ENCODE peak calls at places on chromosomes 11 and 22, in eight cellular contexts. H is BE2C, P is fibroblast of mammary gland, A is mucosa of descending colon, C is DND-41, B is NB4, E is heart right ventricle, D is brain microvascular endothelial cell. W is an unnamed sample.

GRCh38 chr22:37282385-37282677 is at the start of gene CYTH4:
- DNase-seq in C (no peak), D (no peak), A (peak), H (no peak), E (peak), P (no peak), B (peak), W (no peak)

GRCh38 chr11:10398525-10398924 is 56.5 kb upstream of the AMPD3 start:
- DNase-seq in A (peak), P (no peak), C (no peak), E (peak), B (peak), D (no peak), H (no peak), W (no peak)

GRCh38 chr22:42757475-42757874 is 36.8 kb upstream of the A4GALT start:
- DNase-seq in P (no peak), C (no peak), A (no peak), E (no peak), B (no peak), D (no peak), H (no peak), W (peak)

GRCh38 chr11:10096987-10097386 is 197.0 kb downstream of the SBF2 start:
- DNase-seq in E (no peak), D (no peak), B (no peak), H (no peak), P (no peak), C (no peak), A (no peak), W (no peak)

GRCh38 chr11:28142724-28143123 is 34.5 kb downstream of the METTL15 start:
- DNase-seq in B (no peak), C (no peak), D (no peak), E (no peak), H (no peak), P (no peak), A (no peak), W (no peak)

GRCh38 chr11:125384825-125385224 is 111.2 kb downstream of the FEZ1 start:
- DNase-seq in E (no peak), A (no peak), B (no peak), D (no peak), C (no peak), P (no peak), H (no peak), W (no peak)

GRCh38 chr22:27786253-27786898 is 15.2 kb downstream of the MN1 start:
- DNase-seq in B (no peak), E (no peak), C (no peak), H (no peak), P (no peak), A (no peak), D (no peak), W (no peak)

GRCh38 chr22:32477608-32478007 is 3.0 kb downstream of the FBXO7 start:
- DNase-seq in C (no peak), E (no peak), A (no peak), B (no peak), P (no peak), H (no peak), D (no peak), W (no peak)

GRCh38 chr11:116164843-116165242 is 607.9 kb downstream of the BUD13 start:
- DNase-seq in B (no peak), E (no peak), H (peak), D (no peak), P (no peak), A (no peak), C (no peak), W (no peak)

GRCh38 chr11:123228489-123229163 is 33.6 kb upstream of the CLMP start:
- DNase-seq in D (no peak), H (no peak), E (no peak), P (no peak), B (no peak), A (no peak), C (no peak), W (no peak)

GRCh38 chr22:48948575-48949170 is 879.0 kb downstream of the BRD1 start:
- DNase-seq in E (no peak), A (no peak), H (no peak), D (no peak), P (no peak), B (no peak), C (no peak), W (no peak)

GRCh38 chr11:44746894-44747293 is 20.1 kb downstream of the TSPAN18 start:
- DNase-seq in B (no peak), C (no peak), A (no peak), D (no peak), P (no peak), E (peak), H (no peak), W (no peak)

GRCh38 chr22:27662359-27663030 is 139.1 kb downstream of the MN1 start:
- DNase-seq in A (peak), E (peak), P (no peak), D (no peak), C (no peak), H (peak), B (no peak), W (no peak)

GRCh38 chr11:9341638-9342137 is 27.3 kb upstream of the TMEM41B start:
- DNase-seq in H (no peak), D (no peak), C (no peak), B (no peak), E (no peak), A (no peak), P (no peak), W (no peak)

GRCh38 chr22:48490513-48491411 is 1336.9 kb downstream of the BRD1 start:
- DNase-seq in A (no peak), H (no peak), E (no peak), P (no peak), D (no peak), B (no peak), C (no peak), W (no peak)

GRCh38 chr11:74282863-74283484 is 28.5 kb downstream of the P4HA3 start:
- DNase-seq in A (no peak), E (no peak), C (peak), B (no peak), H (no peak), D (no peak), P (peak), W (no peak)

GRCh38 chr11:116853461-116854073 is 16.1 kb upstream of the APOA1 start:
- DNase-seq in B (peak), D (peak), C (peak), H (no peak), A (peak), E (no peak), P (peak), W (peak)

GRCh38 chr11:4025957-4026324 is 68.7 kb upstream of the RRM1 start:
- DNase-seq in P (peak), H (peak), E (no peak), A (no peak), D (no peak), C (no peak), B (no peak), W (no peak)

GRCh38 chr11:35282226-35282882 is 137.0 kb downstream of the SLC1A2 start:
- DNase-seq in H (no peak), E (no peak), C (no peak), P (peak), D (peak), A (no peak), B (no peak), W (peak)

GRCh38 chr11:67640021-67640757 is 626 bp upstream of the TBX10 start:
- DNase-seq in E (peak), D (peak), A (peak), H (peak), P (peak), B (peak), C (peak), W (peak)

GRCh38 chr22:49764151-49764581 is 63.5 kb downstream of the BRD1 start:
- DNase-seq in B (no peak), C (no peak), D (no peak), A (no peak), P (peak), H (peak), E (no peak), W (no peak)

GRCh38 chr11:111922803-111923202 is 4.1 kb downstream of the C11orf52 start:
- DNase-seq in H (no peak), E (no peak), P (peak), C (no peak), B (no peak), A (peak), D (peak), W (peak)

GRCh38 chr11:45658292-45658991 is 7.0 kb downstream of the CHST1 start:
- DNase-seq in C (peak), D (peak), B (peak), A (peak), P (peak), E (peak), H (peak), W (peak)

GRCh38 chr11:22192289-22192641 is 620 bp upstream of the ANO5 start:
- DNase-seq in E (no peak), A (peak), C (no peak), D (no peak), H (peak), B (no peak), P (no peak), W (no peak)

GRCh38 chr11:107969219-107969618 is 39.5 kb upstream of the CUL5 start:
- DNase-seq in A (no peak), E (no peak), B (no peak), H (no peak), C (no peak), D (no peak), P (peak), W (no peak)

GRCh38 chr22:19689408-19689807 is 24.9 kb upstream of the SEPTIN5 start:
- DNase-seq in E (no peak), A (no peak), H (no peak), C (no peak), P (no peak), D (no peak), B (peak), W (no peak)

GRCh38 chr22:19688301-19689290 is 25.7 kb upstream of the SEPTIN5 start:
- DNase-seq in P (no peak), C (no peak), E (no peak), H (no peak), B (peak), A (no peak), D (no peak), W (no peak)

GRCh38 chr22:19691007-19691720 is 23.1 kb upstream of the SEPTIN5 start:
- DNase-seq in H (no peak), P (no peak), E (no peak), D (no peak), A (no peak), B (no peak), C (no peak), W (no peak)

GRCh38 chr22:19686946-19687345 is 27.4 kb upstream of the SEPTIN5 start:
- DNase-seq in H (no peak), D (no peak), E (no peak), C (no peak), P (no peak), A (no peak), B (peak), W (no peak)

GRCh38 chr22:19687561-19688300 is 26.6 kb upstream of the SEPTIN5 start:
- DNase-seq in C (no peak), D (no peak), E (no peak), A (peak), H (no peak), B (peak), P (no peak), W (no peak)
- H3K4me3 ChIP-seq in C (no peak), D (no peak), E (no peak), A (no peak), H (no peak), B (peak), P (no peak), W (no peak)

GRCh38 chr11:109945626-109946321 is 147.4 kb upstream of the ZC3H12C start:
- DNase-seq in A (no peak), C (no peak), P (no peak), E (no peak), H (no peak), D (no peak), B (no peak), W (no peak)
- H3K4me3 ChIP-seq in A (no peak), C (no peak), P (no peak), E (peak), H (no peak), D (no peak), B (no peak), W (no peak)

DNA sequence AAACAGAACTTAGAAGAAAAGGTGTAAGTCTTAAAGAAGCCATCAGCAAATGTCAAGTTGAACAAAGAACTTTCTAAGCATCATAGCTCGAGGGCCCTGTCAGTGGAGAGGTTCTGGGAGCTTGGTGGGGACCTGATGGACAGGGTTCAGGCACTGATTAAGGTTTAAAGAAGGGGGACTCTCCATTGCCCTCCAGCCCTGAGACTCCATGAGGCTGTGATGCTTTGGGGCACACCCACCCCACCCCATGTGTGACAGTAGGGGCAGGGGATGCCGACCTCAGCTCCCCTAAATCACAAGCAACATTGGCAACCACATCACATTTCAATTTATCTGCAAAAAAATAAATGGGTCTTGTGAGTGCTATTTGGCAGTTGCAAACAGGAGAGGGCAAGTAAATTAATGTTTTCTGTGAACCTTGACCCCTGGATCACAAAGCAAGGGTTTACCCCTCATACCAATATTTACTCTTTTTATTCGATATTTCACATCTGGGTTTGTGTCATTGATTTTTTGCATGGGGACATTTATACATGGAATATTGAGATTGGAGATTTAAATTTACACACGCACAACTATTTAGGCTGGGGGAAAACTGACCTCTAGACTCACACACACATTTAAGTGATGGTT is 37.1 kb upstream of the ANO1 start:
- DNase-seq in A (no peak), P (no peak), B (no peak), D (no peak), H (no peak), E (no peak), C (no peak), W (no peak)
- H3K4me3 ChIP-seq in A (no peak), P (no peak), B (no peak), D (no peak), H (no peak), E (no peak), C (no peak), W (no peak)

GRCh38 chr11:102287963-102288744 is 29.1 kb upstream of the BIRC3 start:
- DNase-seq in A (peak), E (no peak), C (peak), D (peak), P (peak), H (peak), B (peak), W (peak)
- H3K4me3 ChIP-seq in A (no peak), E (peak), C (no peak), D (peak), P (peak), H (peak), B (no peak), W (peak)

GRCh38 chr22:40374567-40374966 is 4.2 kb downstream of the SGSM3 start:
- DNase-seq in D (no peak), H (no peak), E (no peak), P (no peak), B (no peak), C (no peak), A (no peak), W (no peak)

GRCh38 chr22:40377931-40378330 is 7.5 kb downstream of the SGSM3 start:
- DNase-seq in P (no peak), E (no peak), H (no peak), C (no peak), A (no peak), D (no peak), B (no peak), W (no peak)

GRCh38 chr22:40381461-40381860 is 11.1 kb downstream of the SGSM3 start:
- DNase-seq in A (no peak), E (no peak), H (no peak), P (no peak), D (no peak), C (no peak), B (no peak), W (no peak)

GRCh38 chr22:40376149-40376548 is 5.8 kb downstream of the SGSM3 start:
- DNase-seq in D (no peak), C (no peak), P (no peak), H (no peak), E (no peak), B (no peak), A (no peak), W (no peak)
- H3K4me3 ChIP-seq in D (no peak), C (no peak), P (no peak), H (no peak), E (no peak), B (no peak), A (no peak), W (no peak)

GRCh38 chr11:1851437-1852180 is 1.3 kb upstream of the LSP1 start:
- DNase-seq in E (no peak), B (no peak), A (no peak), D (no peak), C (no peak), P (no peak), H (no peak), W (no peak)
- H3K4me3 ChIP-seq in E (no peak), B (no peak), A (no peak), D (no peak), C (no peak), P (no peak), H (no peak), W (no peak)

GRCh38 chr22:40216041-40216756 is 38.5 kb downstream of the TNRC6B start:
- DNase-seq in H (no peak), B (no peak), D (no peak), P (no peak), A (no peak), E (no peak), C (no peak), W (no peak)
- H3K4me3 ChIP-seq in H (no peak), B (no peak), D (no peak), P (no peak), A (no peak), E (no peak), C (no peak), W (no peak)

GRCh38 chr22:41557401-41558240 is 3.2 kb upstream of the CSDC2 start:
- DNase-seq in H (no peak), A (peak), P (peak), D (peak), E (peak), C (no peak), B (no peak), W (peak)
- H3K4me3 ChIP-seq in H (no peak), A (no peak), P (no peak), D (peak), E (no peak), C (no peak), B (no peak), W (no peak)

GRCh38 chr11:61555978-61556377 is 24.9 kb downstream of the SYT7 start:
- DNase-seq in H (no peak), E (no peak), C (no peak), P (no peak), A (no peak), D (no peak), B (no peak), W (no peak)
- H3K4me3 ChIP-seq in H (peak), E (no peak), C (no peak), P (no peak), A (no peak), D (no peak), B (no peak), W (no peak)

GRCh38 chr22:46614070-46614931 is 5.9 kb upstream of the GRAMD4 start:
- DNase-seq in P (no peak), E (no peak), A (peak), B (no peak), D (no peak), C (peak), H (no peak), W (no peak)
- H3K4me3 ChIP-seq in P (no peak), E (peak), A (no peak), B (peak), D (no peak), C (peak), H (no peak), W (no peak)

W was measured in astrocyte of the spinal cord.